ENCODE peak calls at places on chromosomes 11 and 22, in seven cellular contexts. H, B, K, E, C, T and G are unnamed samples.

GRCh38 chr22:31578171-31578570 is 81.8 kb downstream of the SFI1 start:
- DNase-seq in K (no peak), C (no peak), E (no peak), H (no peak), B (no peak), T (no peak), G (no peak)

GRCh38 chr22:42320463-42321416 is 50.3 kb upstream of the TCF20 start:
- DNase-seq in C (no peak), T (no peak), H (no peak), E (no peak), B (no peak), K (no peak), G (no peak)

GRCh38 chr22:25448435-25449051 is 115.9 kb upstream of the GRK3 start:
- DNase-seq in B (no peak), C (no peak), E (no peak), K (no peak), T (peak; percentile 28), H (peak; percentile 13), G (no peak)

GRCh38 chr11:126147268-126148111 is 64.0 kb downstream of the RPUSD4 start:
- DNase-seq in C (no peak), H (no peak), B (peak; percentile 36), K (peak; percentile 8), E (no peak), T (peak; percentile 55), G (no peak)

GRCh38 chr11:40286137-40286536 is 1173.3 kb downstream of the LRRC4C start:
- DNase-seq in K (no peak), B (no peak), T (no peak), E (no peak), C (no peak), H (no peak), G (no peak)

GRCh38 chr22:19554834-19555404 is 30.7 kb upstream of the CLDN5 start:
- DNase-seq in H (peak; percentile 16), E (no peak), K (peak; percentile 59), T (peak; percentile 75), C (no peak), B (no peak), G (no peak)

GRCh38 chr11:104946907-104947306 is 21.5 kb downstream of the CASP4 start:
- DNase-seq in E (peak; percentile 33), B (no peak), C (no peak), K (peak; percentile 45), H (peak; percentile 47), T (peak; percentile 4), G (no peak)

GRCh38 chr11:3995949-3996554 is 98.5 kb upstream of the RRM1 start:
- DNase-seq in T (no peak), E (no peak), C (no peak), K (no peak), H (peak; percentile 50), B (no peak), G (no peak)

GRCh38 chr22:47850644-47851151 is 1088.2 kb downstream of the TBC1D22A start:
- DNase-seq in H (no peak), C (no peak), K (no peak), E (peak; percentile 30), T (peak; percentile 50), B (no peak), G (no peak)

GRCh38 chr22:36293606-36294292 is 40.8 kb downstream of the APOL1 start:
- DNase-seq in H (no peak), B (peak; percentile 75), K (no peak), E (no peak), T (no peak), C (no peak), G (no peak)

GRCh38 chr22:19096555-19096954 is 25.7 kb downstream of the DGCR2 start:
- DNase-seq in C (no peak), T (no peak), B (no peak), H (no peak), K (no peak), E (no peak), G (no peak)

GRCh38 chr22:44003776-44004460 is 20.2 kb upstream of the PARVB start:
- DNase-seq in H (no peak), B (no peak), K (no peak), E (peak; percentile 52), T (peak; percentile 63), C (no peak), G (no peak)

GRCh38 chr22:39311592-39312400 is 7.6 kb downstream of the RPL3 start:
- DNase-seq in E (no peak), H (no peak), C (no peak), B (peak; percentile 77), K (no peak), T (no peak), G (no peak)

GRCh38 chr22:44630826-44631225 is 71.2 kb upstream of the PRR5 start:
- DNase-seq in H (no peak), C (no peak), T (no peak), K (no peak), E (no peak), B (no peak), G (no peak)

DNA sequence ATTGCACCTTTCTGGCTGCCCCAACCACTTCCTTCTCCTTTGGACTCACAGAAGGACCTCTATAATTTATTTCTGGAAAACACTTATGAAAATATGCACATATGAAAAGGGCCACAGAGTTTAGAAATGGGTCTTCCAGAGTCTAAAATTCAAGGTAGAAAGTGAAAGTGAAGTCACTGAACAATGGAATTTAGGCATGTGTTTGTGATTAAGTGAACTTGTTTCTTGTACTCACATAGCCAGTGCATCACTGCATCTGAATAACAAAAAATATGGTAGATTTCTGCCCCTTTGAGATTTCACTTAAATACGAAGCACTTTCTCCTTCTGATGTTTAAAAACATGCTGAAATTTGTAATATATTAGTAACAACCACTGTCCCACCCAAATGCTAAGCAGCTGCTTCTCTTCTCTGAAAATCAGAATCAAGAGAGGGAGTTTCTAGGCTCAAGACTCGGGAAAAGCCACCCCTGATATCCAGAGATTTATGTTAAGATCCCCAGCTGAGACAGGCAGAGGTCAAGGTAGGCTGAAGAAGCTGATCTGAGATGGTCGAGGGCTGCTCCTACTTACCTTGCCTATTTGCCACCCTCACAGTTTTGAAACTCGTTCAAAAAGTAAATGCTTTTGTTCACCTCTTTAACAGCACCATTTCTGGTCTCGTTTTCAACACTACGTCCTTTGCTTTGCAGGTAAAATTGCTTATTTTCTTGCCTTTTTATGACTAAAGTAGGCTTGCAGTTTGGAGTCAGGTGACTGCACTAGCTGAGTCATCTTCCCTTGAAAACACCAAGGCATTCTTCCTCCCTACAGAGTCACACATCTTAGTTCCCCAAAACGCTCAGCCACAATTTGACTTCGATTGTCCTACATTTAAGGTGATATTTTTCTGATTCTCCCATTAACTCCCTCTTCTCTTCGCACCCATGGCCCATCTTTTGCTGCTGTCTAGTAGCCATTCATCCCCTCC is at the start of gene XKR3:
- DNase-seq in B (no peak), H (no peak), C (no peak), T (no peak), K (no peak), E (no peak), G (no peak)
- H3K4me3 ChIP-seq in B (peak within 1 kb of the TSS; percentile 35), H (no peak within 1 kb of the TSS), C (no peak within 1 kb of the TSS), T (no peak within 1 kb of the TSS), K (no peak within 1 kb of the TSS), E (no peak within 1 kb of the TSS), G (no peak within 1 kb of the TSS)

GRCh38 chr11:120715239-120715638 is 203.7 kb downstream of the GRIK4 start:
- DNase-seq in H (no peak), T (peak; percentile 37), B (no peak), E (no peak), C (no peak), K (peak; percentile 4), G (no peak)
- H3K4me3 ChIP-seq in H (peak overlapping the region; percentile 30), T (no peak overlapping the region), B (no peak overlapping the region), E (no peak overlapping the region), C (no peak overlapping the region), K (no peak overlapping the region), G (no peak overlapping the region)

DNA sequence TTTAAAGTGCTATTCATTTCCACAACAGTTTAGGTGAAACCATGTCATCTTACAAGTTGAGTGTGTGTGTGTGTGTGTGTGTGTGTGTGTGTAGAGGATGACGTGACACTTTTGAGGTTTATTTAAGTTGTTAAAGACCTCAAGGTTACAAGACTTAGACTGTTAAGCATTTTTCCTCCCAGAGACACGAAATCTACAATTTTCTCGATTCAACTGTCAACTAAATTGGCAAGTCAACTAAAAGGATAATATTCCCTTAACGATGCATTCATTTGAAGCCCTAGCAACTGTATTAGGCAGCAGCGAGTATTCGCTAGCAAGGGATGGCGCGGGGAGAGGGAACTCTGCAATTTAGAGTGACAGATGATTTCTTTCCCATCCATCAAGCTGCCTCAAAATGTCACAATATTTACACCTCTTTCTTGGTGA is 17.6 kb upstream of the BDNF start:
- DNase-seq in B (no peak), E (no peak), H (no peak), T (peak; percentile 44), K (peak; percentile 39), C (no peak), G (no peak)
- H3K4me3 ChIP-seq in B (peak overlapping the region; percentile 2), E (no peak overlapping the region), H (peak overlapping the region; percentile 68), T (peak overlapping the region; percentile 59), K (peak overlapping the region; percentile 88), C (no peak overlapping the region), G (peak overlapping the region; percentile 90)

GRCh38 chr11:73340164-73340563 is 32.1 kb downstream of the ARHGEF17 start:
- DNase-seq in T (no peak), K (no peak), C (no peak), E (no peak), B (no peak), H (no peak), G (no peak)

GRCh38 chr11:73345481-73346147 is 30.6 kb upstream of the RELT start:
- DNase-seq in K (no peak), C (no peak), H (no peak), T (no peak), E (no peak), B (no peak), G (no peak)

GRCh38 chr11:73343076-73343833 is 32.9 kb upstream of the RELT start:
- DNase-seq in K (no peak), H (no peak), E (no peak), C (no peak), T (no peak), B (no peak), G (no peak)

GRCh38 chr11:73344191-73344607 is 32.0 kb upstream of the RELT start:
- DNase-seq in H (no peak), K (no peak), T (no peak), C (no peak), E (peak; percentile 80), B (peak; percentile 90), G (no peak)

DNA sequence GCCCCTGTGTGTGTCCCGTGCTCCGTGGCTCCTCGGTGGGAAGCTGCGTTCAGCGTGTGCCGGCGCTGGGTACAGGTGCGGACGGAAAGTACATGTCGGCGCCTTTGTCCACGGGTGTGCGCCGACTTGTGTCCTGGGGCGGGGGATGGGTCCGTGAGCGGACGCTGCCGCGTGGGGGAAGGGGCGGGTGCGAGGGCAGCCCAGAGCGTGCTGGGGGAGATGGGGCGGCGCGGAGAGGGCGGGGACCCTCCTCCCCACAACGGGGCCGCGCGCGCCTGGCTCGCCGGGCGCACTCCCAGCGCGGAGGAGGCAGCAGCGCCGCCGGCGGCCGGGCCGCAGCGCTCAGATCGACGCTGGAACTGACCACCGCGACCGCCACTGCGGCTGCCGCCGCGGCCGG is 33.6 kb upstream of the RELT start:
- DNase-seq in B (no peak), T (peak; percentile 86), K (no peak), C (no peak), E (peak; percentile 30), H (no peak), G (no peak)
- H3K4me3 ChIP-seq in B (no peak overlapping the region), T (peak overlapping the region; percentile 55), K (no peak overlapping the region), C (no peak overlapping the region), E (peak overlapping the region; percentile 37), H (peak overlapping the region; percentile 30), G (no peak overlapping the region)